ENCODE peak calls at places on chromosomes 11 and 22, in eight cellular contexts. One of them, this sample, is unnamed.

GRCh38 chr22:20663137-20663828 is 110.6 kb upstream of the SERPIND1 start:
- DNase-seq in CD8-positive, alpha-beta T cell: no peak
- DNase-seq in H9: no peak
- DNase-seq in amniotic epithelial cell: peak; percentile 18
- DNase-seq in nucleus accumbens: no peak
- DNase-seq in GM10248: no peak
- DNase-seq in stomach: no peak
- DNase-seq in fibroblast of pulmonary artery: no peak
- DNase-seq in this sample: no peak

GRCh38 chr11:134995746-134996145 is 583.7 kb upstream of the B3GAT1 start:
- DNase-seq in CD8-positive, alpha-beta T cell: no peak
- DNase-seq in H9: no peak
- DNase-seq in amniotic epithelial cell: no peak
- DNase-seq in nucleus accumbens: no peak
- DNase-seq in GM10248: no peak
- DNase-seq in stomach: no peak
- DNase-seq in fibroblast of pulmonary artery: no peak
- DNase-seq in this sample: no peak

GRCh38 chr22:42695294-42695693 is 25.4 kb downstream of the A4GALT start:
- DNase-seq in CD8-positive, alpha-beta T cell: no peak
- DNase-seq in H9: no peak
- DNase-seq in amniotic epithelial cell: no peak
- DNase-seq in nucleus accumbens: no peak
- DNase-seq in GM10248: no peak
- DNase-seq in stomach: no peak
- DNase-seq in fibroblast of pulmonary artery: no peak
- DNase-seq in this sample: no peak

GRCh38 chr11:118636569-118637290 is 29.3 kb downstream of the PHLDB1 start:
- DNase-seq in CD8-positive, alpha-beta T cell: no peak
- DNase-seq in H9: no peak
- DNase-seq in amniotic epithelial cell: no peak
- DNase-seq in nucleus accumbens: no peak
- DNase-seq in GM10248: no peak
- DNase-seq in stomach: no peak
- DNase-seq in fibroblast of pulmonary artery: no peak
- DNase-seq in this sample: no peak

GRCh38 chr22:42721045-42721434 is 370 bp upstream of the A4GALT start:
- DNase-seq in CD8-positive, alpha-beta T cell: no peak
- DNase-seq in H9: no peak
- DNase-seq in amniotic epithelial cell: no peak
- DNase-seq in nucleus accumbens: no peak
- DNase-seq in GM10248: no peak
- DNase-seq in stomach: no peak
- DNase-seq in fibroblast of pulmonary artery: no peak
- DNase-seq in this sample: no peak

GRCh38 chr22:22884888-22885840 is 2.5 kb upstream of the IGLL5 start:
- DNase-seq in CD8-positive, alpha-beta T cell: no peak
- DNase-seq in H9: peak; percentile 20
- DNase-seq in amniotic epithelial cell: no peak
- DNase-seq in nucleus accumbens: no peak
- DNase-seq in GM10248: peak; percentile 77
- DNase-seq in stomach: no peak
- DNase-seq in fibroblast of pulmonary artery: no peak
- DNase-seq in this sample: no peak

GRCh38 chr11:113994077-113994954 is 19.4 kb downstream of the HTR3A start:
- DNase-seq in CD8-positive, alpha-beta T cell: peak; percentile 27
- DNase-seq in H9: peak; percentile 50
- DNase-seq in amniotic epithelial cell: no peak
- DNase-seq in nucleus accumbens: no peak
- DNase-seq in GM10248: peak; percentile 53
- DNase-seq in stomach: peak; percentile 36
- DNase-seq in fibroblast of pulmonary artery: peak; percentile 23
- DNase-seq in this sample: peak; percentile 54

GRCh38 chr22:35432226-35432905 is 32.4 kb downstream of the MCM5 start:
- DNase-seq in CD8-positive, alpha-beta T cell: no peak
- DNase-seq in H9: no peak
- DNase-seq in amniotic epithelial cell: no peak
- DNase-seq in nucleus accumbens: no peak
- DNase-seq in GM10248: no peak
- DNase-seq in stomach: no peak
- DNase-seq in fibroblast of pulmonary artery: no peak
- DNase-seq in this sample: no peak

GRCh38 chr11:40186401-40187091 is 1272.9 kb downstream of the LRRC4C start:
- DNase-seq in CD8-positive, alpha-beta T cell: no peak
- DNase-seq in H9: no peak
- DNase-seq in amniotic epithelial cell: no peak
- DNase-seq in nucleus accumbens: peak; percentile 60
- DNase-seq in GM10248: no peak
- DNase-seq in stomach: no peak
- DNase-seq in fibroblast of pulmonary artery: no peak
- DNase-seq in this sample: no peak

GRCh38 chr11:105100976-105101630 is 38.5 kb downstream of the CARD18 start:
- DNase-seq in CD8-positive, alpha-beta T cell: no peak
- DNase-seq in H9: no peak
- DNase-seq in amniotic epithelial cell: no peak
- DNase-seq in nucleus accumbens: no peak
- DNase-seq in GM10248: no peak
- DNase-seq in stomach: no peak
- DNase-seq in fibroblast of pulmonary artery: no peak
- DNase-seq in this sample: no peak

GRCh38 chr11:46673713-46674462 is 26.5 kb downstream of the ARHGAP1 start:
- DNase-seq in CD8-positive, alpha-beta T cell: no peak
- DNase-seq in H9: no peak
- DNase-seq in amniotic epithelial cell: no peak
- DNase-seq in nucleus accumbens: no peak
- DNase-seq in GM10248: no peak
- DNase-seq in stomach: no peak
- DNase-seq in fibroblast of pulmonary artery: no peak
- DNase-seq in this sample: no peak

GRCh38 chr11:19472679-19473078 is 231.9 kb upstream of the E2F8 start:
- DNase-seq in CD8-positive, alpha-beta T cell: no peak
- DNase-seq in H9: no peak
- DNase-seq in amniotic epithelial cell: peak; percentile 8
- DNase-seq in nucleus accumbens: no peak
- DNase-seq in GM10248: no peak
- DNase-seq in stomach: no peak
- DNase-seq in fibroblast of pulmonary artery: peak; percentile 40
- DNase-seq in this sample: no peak

This sample was measured in ELF-1.